ENCODE peak calls at places on chromosomes 3 and 15, in eight cellular contexts. O is OCI-M1; P is activated effector memory CD4-positive, alpha-beta T cell treated with Interleukin-2 at 50 U/mL for 16 hours; H is NB4; Y is COR-L47; K is activated naive CD8-positive, alpha-beta T cell treated with anti-CD3 and anti-CD28 coated beads, Interleukin-2, amount 10 ng/mL, durations not matched to agents 7 days and 5 days; S is cerebellar nuclear complex; I is effector CD4-positive, alpha-beta T cell. N is an unnamed sample.

GRCh38 chr15:56411122-56411749 is 46.0 kb downstream of the TEX9 start:
- DNase-seq in I (no peak), P (no peak), S (no peak), O (no peak), H (no peak), Y (no peak), K (no peak), N (no peak)

GRCh38 chr3:178096955-178097354 is 439.3 kb upstream of the KCNMB2 start:
- DNase-seq in S (no peak), K (no peak), O (no peak), H (no peak), I (no peak), P (no peak), Y (no peak), N (no peak)

GRCh38 chr3:149564079-149564478 is 89.6 kb downstream of the TM4SF4 start:
- DNase-seq in O (no peak), I (no peak), K (no peak), S (no peak), H (no peak), P (no peak), Y (no peak), N (no peak)

GRCh38 chr3:184652465-184652864 is 59.4 kb downstream of the MAGEF1 start:
- DNase-seq in I (no peak), O (no peak), P (no peak), K (no peak), H (peak; percentile 71), Y (no peak), S (no peak), N (no peak)

GRCh38 chr3:184544513-184544861 is 17.1 kb upstream of the EPHB3 start:
- DNase-seq in Y (no peak), K (no peak), P (no peak), H (no peak), S (no peak), I (no peak), O (no peak), N (no peak)

GRCh38 chr3:96833301-96833700 is 18.9 kb downstream of the EPHA6 start:
- DNase-seq in Y (no peak), O (no peak), H (no peak), K (no peak), P (no peak), I (no peak), S (no peak), N (no peak)

GRCh38 chr15:82843561-82843960 is 34.1 kb downstream of the WHAMM start:
- DNase-seq in I (no peak), Y (no peak), O (no peak), P (no peak), S (no peak), K (no peak), H (peak; percentile 58), N (no peak)

GRCh38 chr3:12541625-12542024 is 3.7 kb downstream of the MKRN2OS start:
- DNase-seq in P (no peak), K (no peak), S (no peak), Y (no peak), H (no peak), I (no peak), O (no peak), N (peak; percentile 59)

GRCh38 chr3:74370342-74370741 is 244.1 kb downstream of the CNTN3 start:
- DNase-seq in S (no peak), Y (no peak), O (peak; percentile 28), K (no peak), P (no peak), I (no peak), H (no peak), N (no peak)

GRCh38 chr3:160879859-160880258 is 123.8 kb downstream of the PPM1L start:
- DNase-seq in Y (no peak), K (no peak), H (no peak), P (no peak), S (no peak), O (no peak), I (no peak), N (no peak)

GRCh38 chr3:139561959-139562676 is 22.6 kb upstream of the RBP1 start:
- DNase-seq in P (no peak), S (no peak), Y (peak; percentile 89), K (no peak), I (no peak), H (no peak), O (no peak), N (peak; percentile 73)

GRCh38 chr3:123809597-123809996 is 74.5 kb downstream of the MYLK start:
- DNase-seq in P (no peak), K (no peak), O (no peak), S (no peak), I (no peak), H (no peak), Y (no peak), N (no peak)

GRCh38 chr3:105842943-105843342 is 25.9 kb downstream of the CBLB start:
- DNase-seq in P (no peak), I (no peak), H (no peak), K (no peak), S (peak; percentile 37), Y (no peak), O (no peak), N (no peak)

GRCh38 chr3:43481325-43481860 is 140.4 kb downstream of the ANO10 start:
- DNase-seq in H (no peak), O (no peak), P (no peak), Y (no peak), I (no peak), S (no peak), K (no peak), N (peak; percentile 18)

GRCh38 chr15:82538961-82539689 is 1.1 kb downstream of the RPS17 start:
- DNase-seq in H (peak; percentile 37), Y (no peak), K (no peak), P (no peak), S (no peak), I (no peak), O (no peak), N (peak; percentile 62)

GRCh38 chr15:67127925-67128324 is 62.5 kb downstream of the SMAD3 start:
- DNase-seq in O (peak; percentile 14), P (no peak), K (no peak), Y (no peak), S (no peak), H (peak; percentile 76), I (no peak), N (no peak)

GRCh38 chr15:85414495-85414894 is 34.1 kb downstream of the AKAP13 start:
- DNase-seq in K (no peak), H (peak; percentile 44), I (no peak), O (peak; percentile 73), Y (no peak), P (no peak), S (no peak), N (no peak)

GRCh38 chr15:85616549-85616948 is 178.2 kb downstream of the KLHL25 start:
- DNase-seq in Y (no peak), P (no peak), H (no peak), S (no peak), I (no peak), O (no peak), K (no peak), N (no peak)

GRCh38 chr3:48674505-48674904 is 11.2 kb downstream of the NCKIPSD start:
- DNase-seq in K (no peak), O (no peak), I (no peak), P (no peak), H (no peak), Y (no peak), S (no peak), N (no peak)

GRCh38 chr3:207973-208372 is 11.4 kb downstream of the CHL1 start:
- DNase-seq in H (no peak), I (no peak), S (no peak), O (no peak), P (no peak), Y (no peak), K (no peak), N (no peak)

GRCh38 chr3:114608293-114608692 is 314.5 kb downstream of the TIGIT start:
- DNase-seq in K (no peak), I (no peak), Y (no peak), P (no peak), O (no peak), H (no peak), S (no peak), N (no peak)

GRCh38 chr15:50884583-50884982 is 23.9 kb upstream of the AP4E1 start:
- DNase-seq in P (no peak), O (no peak), S (no peak), K (no peak), Y (no peak), I (no peak), H (no peak), N (no peak)

GRCh38 chr15:85289677-85290365 is 90.6 kb upstream of the AKAP13 start:
- DNase-seq in Y (peak; percentile 74), S (no peak), K (no peak), H (peak; percentile 52), P (no peak), O (peak; percentile 18), I (no peak), N (peak; percentile 77)

GRCh38 chr3:20511863-20512262 is 325.9 kb upstream of the SGO1 start:
- DNase-seq in H (peak; percentile 52), O (peak; percentile 80), Y (peak; percentile 36), K (no peak), P (no peak), S (peak; percentile 63), I (no peak), N (peak; percentile 49)

GRCh38 chr15:85771781-85772445 is 22.8 kb downstream of the KLHL25 start:
- DNase-seq in K (no peak), S (no peak), Y (no peak), O (no peak), H (no peak), I (no peak), P (no peak), N (peak; percentile 36)

GRCh38 chr3:119310052-119310451 is 15.9 kb downstream of the ARHGAP31 start:
- DNase-seq in S (no peak), H (peak; percentile 25), P (no peak), Y (no peak), I (no peak), K (no peak), O (no peak), N (peak; percentile 48)

GRCh38 chr3:13932578-13933295 is 52.9 kb upstream of the WNT7A start:
- DNase-seq in O (no peak), I (no peak), K (peak; percentile 42), Y (no peak), P (no peak), H (no peak), S (no peak), N (no peak)

GRCh38 chr3:36201546-36201945 is 178.8 kb upstream of the STAC start:
- DNase-seq in O (no peak), K (no peak), Y (no peak), P (no peak), H (no peak), S (no peak), I (no peak), N (no peak)

GRCh38 chr15:80576519-80577090 is 118.5 kb upstream of the ABHD17C start:
- DNase-seq in Y (no peak), P (no peak), O (no peak), I (no peak), S (no peak), H (no peak), K (no peak), N (no peak)

GRCh38 chr15:89096664-89097063 is 8.4 kb downstream of the ABHD2 start:
- DNase-seq in K (no peak), O (no peak), Y (no peak), P (no peak), H (no peak), I (no peak), S (no peak), N (no peak)

GRCh38 chr3:5058463-5058862 is 63.6 kb upstream of the ARL8B start:
- DNase-seq in S (no peak), K (no peak), H (no peak), P (no peak), Y (no peak), I (no peak), O (no peak), N (no peak)

GRCh38 chr15:29671308-29671981 is 150.8 kb downstream of the TJP1 start:
- DNase-seq in I (no peak), K (no peak), Y (no peak), S (no peak), P (no peak), O (no peak), H (no peak), N (no peak)

GRCh38 chr3:17078885-17079465 is 194.2 kb downstream of the PLCL2 start:
- DNase-seq in K (no peak), O (no peak), H (no peak), I (no peak), S (no peak), P (no peak), Y (no peak), N (no peak)

GRCh38 chr3:1696654-1697275 is 401.9 kb upstream of the CNTN4 start:
- DNase-seq in O (no peak), Y (no peak), H (no peak), K (no peak), P (no peak), I (no peak), S (no peak), N (no peak)